ENCODE peak calls at places on chromosomes 1 and 21, in six cellular contexts. N is ovary, L is fibroblast of villous mesenchyme, W is astrocyte of the spinal cord, K is brain microvascular endothelial cell, R is pancreas. T is an unnamed sample.

GRCh38 chr21:16842716-16843115 is 670.1 kb upstream of the CXADR start:
- DNase-seq in N (no peak), K (no peak), R (no peak), L (peak; percentile 17), W (peak; percentile 4), T (no peak)

GRCh38 chr1:14598498-14599172 is at the start of gene KAZN:
- DNase-seq in K (no peak), L (no peak), W (peak; percentile 5), R (no peak), N (peak; percentile 43), T (peak; percentile 2)

GRCh38 chr1:11691302-11691914 is at the start of gene DRAXIN:
- DNase-seq in K (no peak), R (no peak), L (no peak), W (no peak), N (no peak), T (no peak)

GRCh38 chr1:196977278-196977677 is at the start of gene CFHR5:
- DNase-seq in K (no peak), W (no peak), R (no peak), N (no peak), L (no peak), T (no peak)

GRCh38 chr1:236163460-236164153 is 21.3 kb downstream of the GPR137B start:
- DNase-seq in K (no peak), N (no peak), L (no peak), R (no peak), W (no peak), T (no peak)

GRCh38 chr1:215651867-215652266 is 84.8 kb downstream of the KCTD3 start:
- DNase-seq in R (no peak), K (no peak), N (no peak), W (no peak), L (no peak), T (no peak)

GRCh38 chr1:31064115-31064514 is 1.4 kb downstream of the PUM1 start:
- DNase-seq in N (no peak), L (peak; percentile 52), K (no peak), R (no peak), W (peak; percentile 33), T (no peak)

GRCh38 chr1:200405273-200405672 is 4.6 kb downstream of the ZNF281 start:
- DNase-seq in R (no peak), L (peak; percentile 91), W (no peak), K (no peak), N (no peak), T (no peak)

GRCh38 chr1:159015440-159015909 is 5.8 kb downstream of the IFI16 start:
- DNase-seq in L (peak; percentile 92), W (peak; percentile 82), N (no peak), R (peak; percentile 64), K (peak; percentile 93), T (peak; percentile 69)

DNA sequence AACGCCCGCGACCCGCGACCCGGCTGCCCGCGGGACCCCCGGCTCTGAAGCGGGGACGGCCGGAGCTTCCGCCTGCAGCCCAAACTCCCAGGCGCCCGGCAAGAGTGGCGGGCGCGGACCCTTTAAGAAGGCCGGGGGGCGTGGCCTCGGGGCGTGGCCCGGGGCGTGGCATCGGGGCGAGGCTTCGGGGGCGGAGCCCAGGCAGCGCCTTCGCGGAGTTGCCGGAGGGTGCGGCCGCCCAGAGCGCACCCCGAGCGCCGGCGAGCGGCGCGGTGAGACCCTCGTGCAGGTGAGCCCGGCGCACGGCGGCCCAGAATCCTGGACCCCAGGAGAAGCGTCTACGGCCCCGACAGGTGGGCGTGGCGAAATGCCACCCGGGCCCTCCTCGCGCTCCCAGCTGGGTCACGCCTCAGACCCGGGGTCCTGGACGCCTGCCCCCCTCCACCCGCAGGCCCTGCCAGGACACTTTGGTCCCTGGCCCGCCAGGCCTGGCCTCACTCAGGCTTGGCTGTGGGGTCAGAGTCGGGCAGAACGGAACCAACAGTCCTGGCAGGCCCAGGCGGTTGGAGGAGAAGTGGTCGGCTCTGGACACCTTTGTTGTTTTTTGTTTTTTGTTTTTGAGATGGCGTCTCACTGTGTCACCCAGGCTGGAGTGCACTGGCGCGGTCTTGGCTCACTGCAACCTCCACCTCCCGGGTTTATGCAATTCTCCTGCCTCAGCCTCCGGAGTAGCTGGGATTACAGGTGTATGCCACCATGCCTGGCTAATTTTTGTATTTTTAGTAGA is 14.4 kb downstream of the RNF223 start:
- DNase-seq in L (peak; percentile 77), R (peak; percentile 82), W (peak; percentile 72), N (peak; percentile 78), K (peak; percentile 58), T (peak; percentile 93)
- TF ChIP-seq CTCF in L (no peak), R (no peak), W (no peak), N (no peak), K (no peak), T (no peak)

DNA sequence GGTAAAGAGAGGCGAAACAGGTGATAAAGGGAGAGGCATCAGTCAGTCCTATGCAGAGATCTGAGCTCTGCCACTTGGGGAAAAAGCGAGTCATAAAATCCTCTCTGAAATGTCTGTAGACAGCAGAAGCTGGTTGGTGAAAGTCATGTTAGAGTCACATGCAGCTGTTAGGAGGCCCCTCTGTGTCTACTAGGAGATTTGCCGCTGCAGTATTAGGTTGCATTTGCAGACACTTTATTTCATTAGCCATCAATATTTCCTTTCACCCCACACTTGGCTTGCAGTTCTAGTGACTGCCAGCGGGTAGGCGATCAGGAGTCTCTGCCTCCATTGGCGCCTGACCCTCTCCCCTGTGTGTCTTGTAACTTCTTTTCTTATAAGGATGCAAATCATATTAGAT is 16.2 kb downstream of the ATP1A4 start:
- DNase-seq in W (no peak), R (no peak), L (no peak), N (no peak), K (no peak), T (no peak)
- TF ChIP-seq CTCF in W (no peak), R (no peak), L (no peak), N (no peak), K (peak; percentile 13), T (no peak)

GRCh38 chr1:29649375-29650040 is 413.2 kb downstream of the PTPRU start:
- DNase-seq in N (no peak), L (no peak), W (no peak), R (no peak), K (no peak), T (peak; percentile 53)

GRCh38 chr1:29648798-29649374 is 412.6 kb downstream of the PTPRU start:
- DNase-seq in W (no peak), N (no peak), L (no peak), R (no peak), K (no peak), T (no peak)

GRCh38 chr1:29651684-29652665 is 415.7 kb downstream of the PTPRU start:
- DNase-seq in W (no peak), K (no peak), N (no peak), R (no peak), L (no peak), T (no peak)

GRCh38 chr1:29650476-29650875 is 414.2 kb downstream of the PTPRU start:
- DNase-seq in W (no peak), R (no peak), L (no peak), N (no peak), K (no peak), T (no peak)

DNA sequence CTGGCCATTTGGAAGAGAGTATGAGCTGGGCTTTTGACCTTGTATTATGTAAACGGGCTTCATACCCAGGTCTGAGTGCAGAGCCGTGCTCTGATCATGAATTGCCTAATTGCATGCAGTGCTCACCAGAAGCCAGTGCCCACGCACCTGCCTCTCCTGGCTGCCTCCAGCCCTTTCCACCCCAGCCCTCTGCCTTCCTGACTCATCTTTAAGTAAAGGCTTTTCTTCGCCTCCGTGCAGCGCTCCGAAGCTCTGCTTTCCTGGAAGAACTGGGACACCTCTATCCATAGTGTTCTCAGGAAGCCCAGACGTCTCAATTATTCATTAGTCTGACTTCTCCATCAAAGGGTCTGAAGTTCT is 413.7 kb downstream of the PTPRU start:
- DNase-seq in L (no peak), K (no peak), W (no peak), R (no peak), N (no peak), T (no peak)
- TF ChIP-seq CTCF in L (no peak), K (no peak), W (no peak), R (no peak), N (no peak), T (no peak)

DNA sequence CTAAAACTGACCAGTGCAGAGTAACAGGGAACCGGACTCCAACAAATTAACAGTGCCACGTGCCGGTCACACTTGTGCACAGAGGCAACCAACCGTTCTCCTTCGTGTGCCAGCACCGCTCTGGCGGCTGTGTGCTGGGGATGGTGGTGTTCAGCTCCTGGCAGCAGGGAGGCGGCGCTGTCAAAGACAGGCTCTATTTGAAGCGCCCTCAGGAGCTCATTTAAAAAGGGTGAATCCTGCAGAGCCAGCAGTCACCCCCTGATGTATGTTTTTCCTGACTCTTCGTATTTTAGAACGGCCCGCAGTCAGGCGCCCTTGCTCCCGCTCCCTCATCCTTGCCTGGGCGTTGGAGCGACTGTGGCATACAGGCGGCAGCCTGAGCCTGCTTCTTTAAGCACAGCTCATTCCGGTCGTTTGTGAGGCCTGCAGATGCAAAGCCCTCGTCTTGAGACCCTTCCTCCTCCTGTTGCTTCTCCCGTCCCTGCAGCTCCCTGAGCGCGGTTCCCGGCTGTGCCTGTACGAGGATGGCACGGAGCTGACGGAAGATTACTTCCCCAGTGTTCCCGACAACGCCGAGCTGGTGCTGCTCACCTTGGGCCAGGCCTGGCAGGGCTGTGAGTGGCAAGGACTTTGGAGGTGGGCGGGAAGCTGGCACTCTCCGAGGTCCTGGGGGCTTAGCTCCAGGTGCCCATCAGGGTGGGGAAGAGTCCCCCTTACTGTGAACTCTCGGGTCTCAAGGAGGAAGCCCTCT is 1.1 kb downstream of the DFFB start:
- DNase-seq in R (no peak), K (peak; percentile 13), L (peak; percentile 20), N (no peak), W (peak; percentile 26), T (peak; percentile 4)
- TF ChIP-seq CTCF in R (no peak), K (peak; percentile 51), L (peak; percentile 12), N (no peak), W (peak; percentile 38), T (no peak)